ENCODE peak calls at places on chromosomes 2 and 18, in seven cellular contexts. W, D, Z, Q, S, I and E are unnamed samples.

GRCh38 chr2:161238559-161239415 is 69.4 kb upstream of the PSMD14 start:
- DNase-seq in W (peak), D (peak), Z (peak), Q (no peak), S (peak), I (no peak), E (no peak)

GRCh38 chr2:50535256-50535655 is 496.7 kb downstream of the NRXN1 start:
- DNase-seq in W (no peak), D (no peak), Z (no peak), Q (no peak), S (no peak), I (no peak), E (no peak)

GRCh38 chr2:85862426-85862825 is 26.4 kb downstream of the ST3GAL5 start:
- DNase-seq in W (peak), D (no peak), Z (no peak), Q (no peak), S (no peak), I (no peak), E (no peak)

GRCh38 chr18:77736817-77737216 is 487.2 kb downstream of the GALR1 start:
- DNase-seq in W (no peak), D (no peak), Z (no peak), Q (no peak), S (no peak), I (no peak), E (no peak)

GRCh38 chr2:181586569-181587076 is 70.3 kb downstream of the CERKL start:
- DNase-seq in W (no peak), D (no peak), Z (no peak), Q (no peak), S (no peak), I (no peak), E (no peak)

GRCh38 chr2:209661286-209661685 is 110.3 kb upstream of the UNC80 start:
- DNase-seq in W (no peak), D (no peak), Z (no peak), Q (no peak), S (no peak), I (no peak), E (no peak)

GRCh38 chr2:162090109-162090508 is 16.1 kb upstream of the DPP4 start:
- DNase-seq in W (no peak), D (no peak), Z (peak), Q (no peak), S (no peak), I (no peak), E (peak)

GRCh38 chr18:14971461-14972185 is 223.7 kb downstream of the ANKRD30B start:
- DNase-seq in W (no peak), D (no peak), Z (peak), Q (no peak), S (no peak), I (peak), E (no peak)

GRCh38 chr2:232139171-232139594 is 177.7 kb downstream of the DIS3L2 start:
- DNase-seq in W (no peak), D (no peak), Z (no peak), Q (no peak), S (no peak), I (no peak), E (no peak)

GRCh38 chr18:55589625-55590291 is 1.8 kb upstream of the TCF4 start:
- DNase-seq in W (peak), D (peak), Z (peak), Q (peak), S (peak), I (no peak), E (peak)

GRCh38 chr2:234395801-234396478 is 100.9 kb downstream of the ARL4C start:
- DNase-seq in W (no peak), D (no peak), Z (no peak), Q (no peak), S (no peak), I (no peak), E (no peak)

GRCh38 chr2:182593394-182593707 is 122.7 kb upstream of the DNAJC10 start:
- DNase-seq in W (no peak), D (no peak), Z (peak), Q (peak), S (no peak), I (no peak), E (no peak)

GRCh38 chr2:140454717-140455116 is 1674.5 kb upstream of the NXPH2 start:
- DNase-seq in W (no peak), D (no peak), Z (peak), Q (peak), S (no peak), I (peak), E (no peak)

GRCh38 chr18:27966872-27967271 is 210.1 kb downstream of the CDH2 start:
- DNase-seq in W (no peak), D (no peak), Z (no peak), Q (no peak), S (no peak), I (no peak), E (no peak)

GRCh38 chr2:231348703-231349373 is 46.7 kb upstream of the B3GNT7 start:
- DNase-seq in W (no peak), D (no peak), Z (no peak), Q (peak), S (no peak), I (no peak), E (no peak)

GRCh38 chr2:161745866-161746614 is 121.8 kb downstream of the SLC4A10 start:
- DNase-seq in W (no peak), D (no peak), Z (peak), Q (no peak), S (no peak), I (no peak), E (no peak)

GRCh38 chr18:9707381-9708056 is 582 bp upstream of the RAB31 start:
- DNase-seq in W (no peak), D (no peak), Z (no peak), Q (no peak), S (no peak), I (no peak), E (no peak)

GRCh38 chr2:152167070-152167469 is 8.5 kb downstream of the STAM2 start:
- DNase-seq in W (no peak), D (no peak), Z (no peak), Q (no peak), S (no peak), I (no peak), E (no peak)

GRCh38 chr2:9145109-9145751 is 61.4 kb upstream of the ASAP2 start:
- DNase-seq in W (no peak), D (no peak), Z (peak), Q (peak), S (peak), I (no peak), E (no peak)

GRCh38 chr2:168212167-168212566 is 35.2 kb downstream of the STK39 start:
- DNase-seq in W (no peak), D (no peak), Z (no peak), Q (no peak), S (no peak), I (no peak), E (no peak)

GRCh38 chr18:48317781-48318381 is 91.3 kb downstream of the ZBTB7C start:
- DNase-seq in W (no peak), D (no peak), Z (no peak), Q (no peak), S (no peak), I (no peak), E (no peak)

GRCh38 chr18:49041677-49042570 is 91.2 kb upstream of the SMAD7 start:
- DNase-seq in W (peak), D (peak), Z (peak), Q (peak), S (peak), I (no peak), E (peak)

GRCh38 chr18:69435000-69435399 is 34.3 kb downstream of the DOK6 start:
- DNase-seq in W (no peak), D (no peak), Z (no peak), Q (no peak), S (no peak), I (no peak), E (no peak)

GRCh38 chr2:70340921-70341765 is 39.3 kb upstream of the FAM136A start:
- DNase-seq in W (peak), D (peak), Z (peak), Q (no peak), S (peak), I (peak), E (no peak)

GRCh38 chr2:173990970-173991819 is 26.0 kb upstream of the SP3 start:
- DNase-seq in W (no peak), D (peak), Z (peak), Q (peak), S (peak), I (no peak), E (no peak)
- H3K4me3 ChIP-seq in W (no peak), D (no peak), Z (no peak), Q (no peak), S (no peak), I (no peak), E (no peak)

DNA sequence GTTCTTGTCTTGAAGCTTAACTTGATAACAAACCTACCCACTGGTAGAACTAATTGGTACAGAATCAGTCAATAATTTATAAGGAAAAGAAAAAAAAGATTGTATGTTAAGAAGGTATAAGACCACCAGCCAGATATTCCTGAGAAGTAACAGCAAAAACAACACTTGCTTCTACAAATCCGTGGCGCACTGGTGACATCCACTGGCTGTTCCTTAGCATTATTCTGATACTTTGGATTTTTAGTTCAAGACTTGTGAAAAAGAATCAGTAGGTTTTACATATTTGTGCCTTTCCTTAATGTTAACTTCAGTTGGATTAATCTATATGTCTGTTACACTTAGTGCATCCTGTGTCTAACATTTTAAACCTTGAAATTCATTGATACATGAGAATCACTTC is 141.8 kb downstream of the GRB14 start:
- DNase-seq in W (no peak), D (no peak), Z (peak), Q (no peak), S (no peak), I (no peak), E (no peak)
- TF ChIP-seq CTCF in W (no peak), D (peak), Z (peak), Q (peak), S (no peak), I (peak), E (peak)

GRCh38 chr18:12254137-12254819 is at the start of gene CIDEA:
- DNase-seq in W (no peak), D (no peak), Z (no peak), Q (no peak), S (no peak), I (no peak), E (no peak)
- H3K4me3 ChIP-seq in W (no peak), D (no peak), Z (no peak), Q (peak), S (no peak), I (no peak), E (no peak)

GRCh38 chr18:36419913-36420531 is 122.5 kb downstream of the FHOD3 start:
- DNase-seq in W (no peak), D (no peak), Z (peak), Q (no peak), S (no peak), I (peak), E (no peak)
- TF ChIP-seq CTCF in W (no peak), D (peak), Z (peak), Q (peak), S (no peak), I (peak), E (peak)

DNA sequence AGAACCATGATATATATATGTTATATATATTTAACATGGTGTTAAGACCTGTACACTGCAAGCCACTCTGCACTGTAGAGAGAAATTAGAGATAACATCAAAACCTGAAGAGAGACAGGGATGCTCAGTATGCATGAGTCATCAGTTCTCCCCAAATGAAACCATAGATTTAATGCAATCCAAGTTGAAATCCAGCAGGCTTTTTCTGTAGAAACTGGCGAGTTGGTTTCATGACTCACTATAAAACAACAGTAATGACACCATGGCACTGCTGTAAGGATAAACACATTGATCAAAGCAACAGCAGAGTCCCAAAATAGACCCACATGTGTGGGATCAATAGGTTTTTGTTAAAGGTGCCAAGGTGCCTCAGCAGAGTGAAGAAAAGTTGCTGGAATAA is 65.8 kb downstream of the RTP5 start:
- DNase-seq in W (no peak), D (no peak), Z (peak), Q (peak), S (no peak), I (no peak), E (no peak)
- H3K4me3 ChIP-seq in W (no peak), D (no peak), Z (no peak), Q (no peak), S (no peak), I (no peak), E (no peak)

GRCh38 chr2:39593439-39594393 is 72.0 kb upstream of the TMEM178A start:
- DNase-seq in W (no peak), D (no peak), Z (peak), Q (peak), S (peak), I (peak), E (peak)
- TF ChIP-seq CTCF in W (no peak), D (peak), Z (peak), Q (peak), S (peak), I (peak), E (peak)

DNA sequence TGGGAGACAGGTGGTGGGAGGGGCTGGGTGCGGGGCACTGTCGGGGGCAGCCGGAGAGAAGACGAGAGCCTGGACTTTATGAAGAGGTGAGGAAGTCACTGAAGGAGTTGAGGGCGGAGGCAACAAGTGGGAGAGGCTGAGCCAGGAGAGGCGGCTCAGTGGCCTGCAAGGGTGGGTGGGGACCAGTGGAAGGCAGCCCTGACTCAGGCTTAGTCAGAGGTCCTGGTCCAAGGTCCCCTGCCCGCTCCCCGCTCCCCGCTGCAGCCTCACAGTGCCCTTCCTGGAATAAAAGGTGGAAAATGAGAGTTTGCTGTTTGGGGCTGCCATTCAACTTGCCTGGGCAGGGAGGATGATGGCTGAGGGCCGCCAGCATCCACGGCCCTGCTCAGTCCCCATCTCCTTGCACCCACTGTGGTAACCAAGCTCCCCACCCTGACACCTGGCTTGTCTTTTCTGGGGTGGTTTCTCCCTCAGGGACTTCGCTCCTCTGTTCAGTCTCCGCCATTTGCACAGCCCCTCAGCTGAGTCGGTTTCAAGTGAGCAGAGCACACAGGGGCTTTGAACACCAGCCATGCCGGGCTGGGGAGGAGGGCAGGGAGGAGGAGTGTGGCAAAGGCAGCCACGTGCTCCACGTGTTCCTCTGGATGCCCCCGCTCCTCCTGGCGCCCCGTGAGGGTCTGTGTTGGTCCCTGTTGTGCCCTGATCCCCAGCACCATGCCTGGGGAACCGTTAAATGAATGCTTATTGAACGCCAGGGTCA is 13.7 kb upstream of the RALB start:
- DNase-seq in W (no peak), D (peak), Z (peak), Q (no peak), S (no peak), I (no peak), E (no peak)
- H3K4me3 ChIP-seq in W (no peak), D (no peak), Z (peak), Q (no peak), S (no peak), I (no peak), E (no peak)

GRCh38 chr2:203126971-203127370 is 111.8 kb upstream of the CYP20A1 start:
- DNase-seq in W (no peak), D (no peak), Z (no peak), Q (no peak), S (no peak), I (no peak), E (no peak)

DNA sequence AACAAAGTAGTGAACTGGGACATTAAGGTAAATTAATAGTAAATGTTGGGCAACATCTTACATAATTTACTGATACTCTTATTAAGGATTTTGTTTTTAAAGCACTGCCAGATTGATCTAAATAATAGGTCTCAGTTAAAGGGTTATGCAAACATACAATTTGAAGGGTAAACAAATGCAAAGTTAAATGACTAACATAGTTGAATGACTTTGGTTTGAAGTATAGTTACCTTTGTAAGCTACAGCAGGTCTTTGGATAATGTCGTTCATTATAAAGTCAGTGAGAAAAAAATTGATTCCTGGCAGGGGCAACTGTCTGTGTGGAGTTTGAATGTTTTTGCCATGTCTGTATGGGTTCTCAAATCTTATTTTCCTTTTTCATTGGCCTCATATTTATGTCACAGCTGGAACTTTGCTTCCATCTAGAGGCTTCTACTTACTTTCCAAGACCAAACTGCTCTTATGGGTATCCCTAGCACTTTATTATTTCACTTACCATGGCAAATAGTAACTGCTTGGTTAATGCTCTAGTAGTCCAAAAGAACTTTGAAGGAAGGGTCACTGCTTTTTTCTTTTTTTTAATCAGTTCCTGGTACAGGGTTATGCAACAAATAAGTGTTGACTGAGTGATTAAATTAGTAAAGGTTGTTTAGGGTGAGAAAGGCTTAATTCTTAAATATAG is 107.8 kb downstream of the NBEAL1 start:
- DNase-seq in W (no peak), D (no peak), Z (peak), Q (no peak), S (no peak), I (no peak), E (peak)
- TF ChIP-seq CTCF in W (no peak), D (no peak), Z (peak), Q (peak), S (no peak), I (no peak), E (peak)

DNA sequence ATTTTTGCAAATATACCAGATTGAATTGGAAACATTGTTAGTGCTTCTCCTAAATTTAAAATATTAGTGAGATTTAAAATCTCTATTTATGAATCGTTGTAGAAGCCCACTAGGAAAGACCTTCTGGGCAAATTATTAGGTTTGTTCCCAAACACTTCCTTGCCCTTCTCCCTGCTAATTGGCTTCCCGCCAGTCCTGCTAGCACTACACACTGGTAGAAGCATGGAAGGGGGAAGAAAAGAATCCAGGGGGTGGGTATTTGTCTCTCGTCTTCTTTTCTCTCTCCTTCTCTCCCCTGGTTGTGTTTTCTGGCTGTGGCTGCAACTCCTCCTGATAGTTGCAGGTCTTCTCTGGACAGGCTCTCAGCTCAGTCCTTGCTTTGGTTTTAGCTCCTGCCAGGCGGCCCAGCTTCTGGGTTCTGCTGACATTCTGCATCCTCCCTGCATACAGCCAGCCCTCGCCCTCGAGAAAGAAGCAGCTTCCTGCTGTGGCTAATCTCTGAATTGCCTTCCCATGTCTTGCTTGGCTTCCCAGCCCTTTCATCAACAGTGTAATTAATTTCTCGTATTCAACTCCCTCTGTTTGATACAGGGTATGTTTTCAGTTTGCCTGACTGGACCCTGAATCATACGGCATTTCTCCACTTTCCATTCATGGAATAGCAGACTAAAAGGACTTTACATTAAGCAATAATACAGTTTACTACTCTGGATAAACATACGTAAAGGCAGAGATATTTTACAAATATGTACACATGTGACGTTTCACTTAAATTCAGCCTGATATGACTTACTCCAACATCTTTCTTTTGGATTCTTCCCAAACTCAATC is 6.9 kb upstream of the PARD3B start:
- DNase-seq in W (no peak), D (no peak), Z (peak), Q (peak), S (no peak), I (no peak), E (no peak)
- H3K4me3 ChIP-seq in W (no peak), D (no peak), Z (no peak), Q (peak), S (no peak), I (no peak), E (no peak)